ENCODE peak calls at places on chromosomes 6 and 20, in five cellular contexts. One of them, this sample, is unnamed.

GRCh38 chr6:10482636-10483257 is 38.4 kb upstream of the GCNT2 start:
- DNase-seq in HepG2: no peak
- DNase-seq in HEK293T: no peak
- DNase-seq in GM12878: no peak
- DNase-seq in H1: no peak
- DNase-seq in this sample: no peak

GRCh38 chr6:27565839-27566779 is 93.2 kb upstream of the ZNF184 start:
- DNase-seq in HEK293T: no peak
- DNase-seq in HepG2: peak
- DNase-seq in H1: peak
- DNase-seq in GM12878: no peak
- DNase-seq in this sample: no peak

GRCh38 chr6:44431118-44431725 is 43.7 kb downstream of the CDC5L start:
- DNase-seq in HepG2: peak
- DNase-seq in HEK293T: peak
- DNase-seq in GM12878: peak
- DNase-seq in H1: no peak
- DNase-seq in this sample: peak

GRCh38 chr6:144595266-144595665 is 310.1 kb downstream of the UTRN start:
- DNase-seq in GM12878: no peak
- DNase-seq in HEK293T: no peak
- DNase-seq in HepG2: no peak
- DNase-seq in H1: no peak
- DNase-seq in this sample: no peak

GRCh38 chr6:31139599-31139998 is 733 bp upstream of the PSORS1C2 start:
- DNase-seq in HepG2: no peak
- DNase-seq in H1: no peak
- DNase-seq in GM12878: no peak
- DNase-seq in HEK293T: no peak
- DNase-seq in this sample: peak

GRCh38 chr6:56860466-56860865 is 94.4 kb upstream of the BEND6 start:
- DNase-seq in GM12878: no peak
- DNase-seq in HepG2: no peak
- DNase-seq in HEK293T: no peak
- DNase-seq in H1: no peak
- DNase-seq in this sample: no peak

GRCh38 chr6:169921227-169921626 is 169.8 kb downstream of the ERMARD start:
- DNase-seq in H1: no peak
- DNase-seq in GM12878: no peak
- DNase-seq in HepG2: no peak
- DNase-seq in HEK293T: no peak
- DNase-seq in this sample: no peak

GRCh38 chr6:115947964-115948541 is 112.6 kb downstream of the FRK start:
- DNase-seq in H1: no peak
- DNase-seq in GM12878: no peak
- DNase-seq in HepG2: peak
- DNase-seq in HEK293T: no peak
- DNase-seq in this sample: no peak

GRCh38 chr6:148082044-148082443 is 260.6 kb upstream of the SASH1 start:
- DNase-seq in H1: no peak
- DNase-seq in HEK293T: no peak
- DNase-seq in GM12878: no peak
- DNase-seq in HepG2: no peak
- DNase-seq in this sample: no peak

GRCh38 chr20:40688129-40689099 is 622 bp downstream of the MAFB start:
- DNase-seq in HEK293T: peak
- DNase-seq in GM12878: no peak
- DNase-seq in H1: peak
- DNase-seq in HepG2: no peak
- DNase-seq in this sample: no peak

GRCh38 chr6:34911822-34912221 is 22.8 kb downstream of the ANKS1A start:
- DNase-seq in GM12878: no peak
- DNase-seq in H1: no peak
- DNase-seq in HepG2: no peak
- DNase-seq in HEK293T: no peak
- DNase-seq in this sample: no peak

GRCh38 chr6:34916348-34916967 is 27.4 kb downstream of the ANKS1A start:
- DNase-seq in H1: no peak
- DNase-seq in GM12878: no peak
- DNase-seq in HepG2: no peak
- DNase-seq in HEK293T: no peak
- DNase-seq in this sample: no peak

GRCh38 chr6:34909484-34909883 is 20.4 kb downstream of the ANKS1A start:
- DNase-seq in GM12878: no peak
- DNase-seq in H1: no peak
- DNase-seq in HEK293T: no peak
- DNase-seq in HepG2: no peak
- DNase-seq in this sample: no peak

GRCh38 chr6:34914358-34914757 is 25.3 kb downstream of the ANKS1A start:
- DNase-seq in HEK293T: no peak
- DNase-seq in HepG2: no peak
- DNase-seq in GM12878: no peak
- DNase-seq in H1: no peak
- DNase-seq in this sample: no peak

GRCh38 chr6:34912715-34913464 is 23.8 kb downstream of the ANKS1A start:
- DNase-seq in H1: no peak
- DNase-seq in HepG2: no peak
- DNase-seq in GM12878: peak
- DNase-seq in HEK293T: no peak
- DNase-seq in this sample: no peak
- TF ChIP-seq SUZ12 in H1: no peak
- TF ChIP-seq SUZ12 in HepG2: no peak
- TF ChIP-seq SUZ12 in GM12878: no peak
- TF ChIP-seq SUZ12 in HEK293T: no peak
- TF ChIP-seq SUZ12 in this sample: no peak

GRCh38 chr6:111604259-111605099 is 1.2 kb downstream of the TRAF3IP2 start:
- DNase-seq in HEK293T: peak
- DNase-seq in GM12878: no peak
- DNase-seq in HepG2: no peak
- DNase-seq in H1: peak
- DNase-seq in this sample: no peak
- TF ChIP-seq SUZ12 in HEK293T: no peak
- TF ChIP-seq SUZ12 in GM12878: no peak
- TF ChIP-seq SUZ12 in HepG2: no peak
- TF ChIP-seq SUZ12 in H1: no peak
- TF ChIP-seq SUZ12 in this sample: no peak

GRCh38 chr20:10613911-10614310 is 59.9 kb downstream of the JAG1 start:
- DNase-seq in HEK293T: no peak
- DNase-seq in HepG2: no peak
- DNase-seq in GM12878: no peak
- DNase-seq in H1: no peak
- DNase-seq in this sample: no peak
- TF ChIP-seq SUZ12 in HEK293T: no peak
- TF ChIP-seq SUZ12 in HepG2: no peak
- TF ChIP-seq SUZ12 in GM12878: no peak
- TF ChIP-seq SUZ12 in H1: no peak
- TF ChIP-seq SUZ12 in this sample: no peak

GRCh38 chr6:83861077-83861476 is 1.6 kb downstream of the CYB5R4 start:
- DNase-seq in HEK293T: no peak
- DNase-seq in GM12878: no peak
- DNase-seq in HepG2: no peak
- DNase-seq in H1: no peak
- DNase-seq in this sample: no peak

GRCh38 chr6:83854766-83855165 is 1.6 kb downstream of the RIPPLY2 start:
- DNase-seq in GM12878: no peak
- DNase-seq in HepG2: no peak
- DNase-seq in H1: no peak
- DNase-seq in HEK293T: no peak
- DNase-seq in this sample: no peak

GRCh38 chr6:83862776-83863471 is 3.4 kb downstream of the CYB5R4 start:
- DNase-seq in HEK293T: no peak
- DNase-seq in HepG2: no peak
- DNase-seq in GM12878: no peak
- DNase-seq in H1: no peak
- DNase-seq in this sample: no peak

GRCh38 chr6:83859410-83860346 is at the start of gene CYB5R4:
- DNase-seq in H1: peak
- DNase-seq in GM12878: peak
- DNase-seq in HEK293T: peak
- DNase-seq in HepG2: peak
- DNase-seq in this sample: peak

DNA sequence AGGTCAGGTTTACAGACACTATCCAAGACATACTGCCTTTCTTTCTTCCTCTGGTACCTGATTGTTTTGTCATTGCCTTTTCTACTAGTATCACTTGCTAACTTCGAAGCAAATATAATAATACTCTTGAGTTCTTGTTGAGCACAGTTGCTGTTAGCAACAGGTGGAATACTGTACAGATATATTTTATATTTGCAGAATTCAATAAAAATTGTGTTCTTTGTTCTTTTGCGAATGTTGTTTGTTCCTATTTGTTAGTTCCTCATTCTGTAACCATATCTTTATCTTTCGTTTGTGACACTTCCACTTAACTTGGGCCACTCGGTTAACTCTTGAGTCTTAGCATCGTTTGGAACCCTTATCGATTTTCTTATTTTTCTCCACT is 850 bp downstream of the CYB5R4 start:
- DNase-seq in HEK293T: no peak
- DNase-seq in H1: no peak
- DNase-seq in HepG2: no peak
- DNase-seq in GM12878: no peak
- DNase-seq in this sample: no peak
- TF ChIP-seq SUZ12 in HEK293T: no peak
- TF ChIP-seq SUZ12 in H1: no peak
- TF ChIP-seq SUZ12 in HepG2: no peak
- TF ChIP-seq SUZ12 in GM12878: no peak
- TF ChIP-seq SUZ12 in this sample: no peak

GRCh38 chr6:136471372-136471771 is 78.8 kb downstream of the MAP7 start:
- DNase-seq in HepG2: no peak
- DNase-seq in H1: no peak
- DNase-seq in GM12878: no peak
- DNase-seq in HEK293T: no peak
- DNase-seq in this sample: no peak
- TF ChIP-seq SUZ12 in HepG2: no peak
- TF ChIP-seq SUZ12 in H1: no peak
- TF ChIP-seq SUZ12 in GM12878: no peak
- TF ChIP-seq SUZ12 in HEK293T: no peak
- TF ChIP-seq SUZ12 in this sample: no peak

GRCh38 chr20:45944965-45945677 is 10.6 kb downstream of the PCIF1 start:
- DNase-seq in GM12878: no peak
- DNase-seq in H1: no peak
- DNase-seq in HepG2: no peak
- DNase-seq in HEK293T: no peak
- DNase-seq in this sample: no peak

GRCh38 chr20:45947110-45947866 is 12.8 kb downstream of the PCIF1 start:
- DNase-seq in GM12878: no peak
- DNase-seq in H1: no peak
- DNase-seq in HEK293T: no peak
- DNase-seq in HepG2: no peak
- DNase-seq in this sample: no peak

GRCh38 chr20:45945678-45946148 is 11.2 kb downstream of the PCIF1 start:
- DNase-seq in HEK293T: no peak
- DNase-seq in HepG2: no peak
- DNase-seq in GM12878: no peak
- DNase-seq in H1: no peak
- DNase-seq in this sample: no peak

GRCh38 chr20:45948261-45948733 is 13.8 kb downstream of the PCIF1 start:
- DNase-seq in GM12878: no peak
- DNase-seq in HepG2: no peak
- DNase-seq in H1: no peak
- DNase-seq in HEK293T: no peak
- DNase-seq in this sample: no peak

DNA sequence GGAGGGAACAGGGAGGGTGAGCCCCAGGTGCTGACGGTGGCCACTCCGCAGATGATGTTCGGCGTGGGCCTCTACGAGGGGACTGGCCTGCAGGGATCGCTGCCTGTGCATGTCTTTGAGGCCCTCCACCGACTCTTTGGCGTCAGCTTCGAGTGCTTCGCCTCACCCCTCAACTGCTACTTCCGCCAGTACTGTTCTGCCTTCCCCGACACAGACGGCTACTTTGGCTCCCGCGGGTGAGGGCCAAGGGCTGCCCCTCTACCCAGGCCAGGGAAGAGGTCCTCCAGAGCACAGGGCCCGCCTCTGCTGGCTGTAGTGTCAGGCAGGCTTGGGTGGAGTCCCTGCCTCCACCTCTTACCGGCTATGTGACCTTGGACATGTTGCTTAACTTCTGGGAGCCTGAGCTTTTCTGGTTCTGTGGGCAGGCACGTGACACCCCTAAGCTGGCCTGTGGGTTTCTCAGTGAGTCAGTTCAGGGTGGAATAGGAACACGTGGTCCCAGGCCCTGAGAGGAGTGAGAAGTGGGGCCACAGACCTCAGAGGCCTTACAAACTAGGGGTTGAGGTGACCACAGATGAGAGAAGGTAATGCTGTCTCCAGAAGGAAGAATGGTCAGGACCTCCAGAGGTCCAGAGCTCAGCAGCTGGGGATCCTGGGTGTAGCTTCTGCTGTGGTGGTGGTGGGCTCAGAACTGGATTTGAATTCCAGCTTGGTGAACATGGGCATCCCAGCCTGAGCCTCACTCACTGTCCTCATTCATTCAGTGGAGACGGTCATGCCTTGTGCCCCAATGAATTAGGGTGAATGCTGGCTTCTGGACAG is 11.9 kb downstream of the PCIF1 start:
- DNase-seq in H1: no peak
- DNase-seq in HepG2: peak
- DNase-seq in GM12878: no peak
- DNase-seq in HEK293T: no peak
- DNase-seq in this sample: no peak
- TF ChIP-seq SUZ12 in H1: no peak
- TF ChIP-seq SUZ12 in HepG2: no peak
- TF ChIP-seq SUZ12 in GM12878: no peak
- TF ChIP-seq SUZ12 in HEK293T: no peak
- TF ChIP-seq SUZ12 in this sample: no peak

GRCh38 chr6:125099211-125100017 is 54.2 kb upstream of the TPD52L1 start:
- DNase-seq in H1: peak
- DNase-seq in HepG2: no peak
- DNase-seq in GM12878: no peak
- DNase-seq in HEK293T: peak
- DNase-seq in this sample: no peak
- TF ChIP-seq SUZ12 in H1: no peak
- TF ChIP-seq SUZ12 in HepG2: no peak
- TF ChIP-seq SUZ12 in GM12878: no peak
- TF ChIP-seq SUZ12 in HEK293T: no peak
- TF ChIP-seq SUZ12 in this sample: no peak

GRCh38 chr6:158413814-158414563 is 101.7 kb downstream of the TULP4 start:
- DNase-seq in GM12878: no peak
- DNase-seq in HepG2: no peak
- DNase-seq in HEK293T: no peak
- DNase-seq in H1: no peak
- DNase-seq in this sample: no peak
- TF ChIP-seq SUZ12 in GM12878: no peak
- TF ChIP-seq SUZ12 in HepG2: no peak
- TF ChIP-seq SUZ12 in HEK293T: no peak
- TF ChIP-seq SUZ12 in H1: no peak
- TF ChIP-seq SUZ12 in this sample: no peak

DNA sequence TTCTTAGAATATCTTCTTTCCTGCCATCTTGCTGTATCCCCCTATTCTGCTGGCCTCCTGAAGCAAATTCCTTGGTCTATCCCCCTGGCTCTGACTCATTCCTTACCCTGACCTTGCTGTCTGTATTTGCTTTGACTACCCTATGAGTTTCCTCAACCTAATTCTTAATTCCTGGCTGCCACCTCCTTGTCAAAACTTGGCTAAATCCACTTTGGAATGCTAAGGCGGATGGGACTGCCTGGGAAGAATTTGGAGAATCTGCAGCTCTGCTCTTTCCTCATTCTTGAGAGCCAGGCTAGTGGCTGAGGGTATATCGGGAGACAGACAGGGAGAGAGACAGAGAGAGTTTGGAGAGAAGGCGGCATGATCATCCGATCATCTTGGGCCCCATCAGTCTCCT is 24.4 kb downstream of the CAP2 start:
- DNase-seq in GM12878: no peak
- DNase-seq in H1: no peak
- DNase-seq in HepG2: no peak
- DNase-seq in HEK293T: no peak
- DNase-seq in this sample: peak
- TF ChIP-seq SUZ12 in GM12878: no peak
- TF ChIP-seq SUZ12 in H1: no peak
- TF ChIP-seq SUZ12 in HepG2: no peak
- TF ChIP-seq SUZ12 in HEK293T: no peak
- TF ChIP-seq SUZ12 in this sample: no peak

This sample was measured in NT2/D1.